ENCODE peak calls at places on chromosomes 2 and 18, in five cellular contexts. N is SK-N-SH; S is CD8-positive, alpha-beta T cell; C is SJSA1; L is mesendoderm. X is an unnamed sample. For H3K4me1 and H3K27me3, the result is how much of the 10 kb centered on the place peaks cover.

GRCh38 chr2:186561467-186562208 is 28.2 kb upstream of the ITGAV start:
- DNase-seq in N (no peak), S (no peak), C (no peak), L (peak), X (no peak)

GRCh38 chr18:3342628-3343027 is 80.7 kb downstream of the MYL12B start:
- DNase-seq in N (no peak), S (no peak), C (no peak), L (no peak), X (no peak)

GRCh38 chr2:187847245-187848208 is 293.3 kb upstream of the TFPI start:
- DNase-seq in N (no peak), S (no peak), C (no peak), L (no peak), X (no peak)

GRCh38 chr2:10989151-10989550 is 77.4 kb downstream of the KCNF1 start:
- DNase-seq in N (no peak), S (no peak), C (no peak), L (no peak), X (no peak)

GRCh38 chr2:200466703-200467418 is 43.0 kb downstream of the KCTD18 start:
- DNase-seq in N (no peak), S (no peak), C (no peak), L (no peak), X (no peak)

GRCh38 chr2:147525724-147526489 is 318.9 kb upstream of the ACVR2A start:
- DNase-seq in N (no peak), S (no peak), C (no peak), L (no peak), X (no peak)

GRCh38 chr2:161237397-161238263 is 70.6 kb upstream of the PSMD14 start:
- DNase-seq in N (peak), S (peak), C (peak), L (peak), X (peak)

GRCh38 chr2:111066062-111066593 is 54.6 kb upstream of the BCL2L11 start:
- DNase-seq in N (no peak), S (no peak), C (no peak), L (no peak), X (no peak)

GRCh38 chr2:47092465-47092864 is 62.6 kb downstream of the STPG4 start:
- DNase-seq in N (no peak), S (no peak), C (no peak), L (no peak), X (no peak)

GRCh38 chr2:85772019-85772745 is 18.4 kb downstream of the ATOH8 start:
- DNase-seq in N (peak), S (no peak), C (peak), L (peak), X (peak)

GRCh38 chr2:157325786-157326185 is at the start of gene ERMN:
- DNase-seq in N (no peak), S (no peak), C (no peak), L (peak), X (no peak)

DNA sequence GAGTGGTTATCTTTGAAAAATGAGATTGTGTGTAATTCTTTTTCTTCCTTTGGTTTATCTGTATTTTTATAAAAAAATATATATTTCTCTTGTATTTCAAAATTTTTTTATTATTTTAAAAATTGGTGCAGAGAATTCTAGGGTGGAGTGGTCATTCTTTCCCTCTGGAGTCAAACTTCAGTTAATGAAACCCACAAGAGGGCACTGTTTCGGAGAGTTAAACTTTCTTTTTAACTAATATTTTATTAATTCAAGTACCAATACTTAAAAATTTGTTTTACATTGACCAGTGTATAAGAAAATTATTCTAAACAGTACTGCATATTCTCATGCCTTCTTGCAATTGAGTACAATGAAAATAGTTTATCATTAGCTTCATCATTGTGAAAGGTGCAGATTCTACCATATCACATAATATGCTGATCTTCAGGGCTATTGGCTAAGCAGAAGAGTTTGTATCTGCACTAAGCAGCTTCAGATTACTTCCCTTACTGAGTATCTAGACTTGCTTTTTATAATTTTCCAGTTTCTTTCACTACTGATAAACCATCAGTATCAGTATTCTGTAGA is 50.1 kb downstream of the HS1BP3 start:
- DNase-seq in N (no peak), S (no peak), C (no peak), L (no peak), X (no peak)
- H3K4me1 ChIP-seq in N (under half), S (under half), C (under half), L (under half), X (under half)

DNA sequence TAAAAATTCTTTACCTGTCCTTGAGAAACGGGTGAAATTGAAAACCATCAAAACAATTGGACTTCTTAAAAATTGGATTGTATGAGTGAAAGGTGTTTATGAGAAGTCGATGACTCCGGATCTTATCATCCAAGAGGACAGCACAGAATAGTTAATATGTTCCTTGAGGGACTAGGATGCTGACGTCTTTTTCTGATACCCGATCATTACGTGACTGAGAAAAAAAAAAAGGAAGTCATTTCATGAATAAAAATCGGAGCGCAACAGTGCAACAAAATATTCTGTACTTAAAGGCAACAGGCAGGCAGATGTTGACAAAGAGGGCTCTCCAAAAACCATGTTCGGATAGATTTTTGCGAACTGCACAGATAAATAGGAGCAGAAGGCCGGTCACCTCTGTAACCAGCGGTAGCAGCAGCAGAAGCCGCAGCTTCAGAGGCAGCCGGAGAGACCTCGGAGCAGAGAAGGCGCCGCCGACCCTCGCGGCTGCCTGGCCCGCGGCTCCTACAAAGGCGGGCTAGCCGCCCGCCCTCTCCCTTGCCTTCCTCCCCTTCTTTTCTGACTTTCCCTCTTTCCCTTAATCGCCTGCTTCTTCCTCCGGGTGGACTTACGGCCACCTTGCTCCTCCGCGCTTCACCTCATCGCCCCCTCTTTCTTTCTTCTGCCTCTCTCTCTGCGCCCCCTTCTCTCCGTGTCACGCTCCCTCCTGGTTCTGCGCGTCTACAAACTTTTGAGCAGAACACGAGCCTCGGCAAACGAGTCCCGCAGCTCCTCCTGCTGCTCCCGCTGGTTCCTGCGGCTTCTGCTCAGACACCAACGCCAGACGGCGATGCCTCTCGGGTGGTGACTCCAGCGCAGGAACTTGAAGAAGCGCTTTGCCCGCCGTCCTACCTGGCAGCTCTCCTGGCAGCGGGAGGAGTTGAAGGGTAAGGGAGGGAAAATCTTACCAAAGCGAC is at the start of gene ADCYAP1:
- DNase-seq in N (peak), S (no peak), C (no peak), L (peak), X (no peak)
- H3K4me3 ChIP-seq in N (no peak), S (no peak), C (no peak), L (no peak), X (no peak)

GRCh38 chr2:23482188-23482587 is 97.2 kb downstream of the KLHL29 start:
- DNase-seq in N (no peak), S (no peak), C (no peak), L (no peak), X (no peak)
- H3K27me3 ChIP-seq in N (under half), S (under half), C (under half), L (under half), X (under half)

GRCh38 chr2:55003706-55004639 is 46.3 kb downstream of the RTN4 start:
- DNase-seq in N (no peak), S (no peak), C (no peak), L (no peak), X (no peak)

GRCh38 chr2:54995553-54995952 is 54.7 kb downstream of the RTN4 start:
- DNase-seq in N (no peak), S (no peak), C (no peak), L (no peak), X (no peak)

GRCh38 chr2:55000335-55000734 is 49.9 kb downstream of the RTN4 start:
- DNase-seq in N (no peak), S (no peak), C (no peak), L (no peak), X (no peak)

GRCh38 chr2:54997826-54998225 is 52.4 kb downstream of the RTN4 start:
- DNase-seq in N (no peak), S (no peak), C (no peak), L (no peak), X (no peak)

GRCh38 chr2:54999182-54999581 is 51.1 kb downstream of the RTN4 start:
- DNase-seq in N (no peak), S (no peak), C (no peak), L (no peak), X (no peak)
- H3K4me1 ChIP-seq in N (under half), S (under half), C (under half), L (under half), X (half or more)

GRCh38 chr2:172211507-172211906 is 108.8 kb upstream of the DLX2 start:
- DNase-seq in N (no peak), S (no peak), C (no peak), L (no peak), X (no peak)
- H3K4me3 ChIP-seq in N (no peak), S (no peak), C (no peak), L (no peak), X (no peak)

DNA sequence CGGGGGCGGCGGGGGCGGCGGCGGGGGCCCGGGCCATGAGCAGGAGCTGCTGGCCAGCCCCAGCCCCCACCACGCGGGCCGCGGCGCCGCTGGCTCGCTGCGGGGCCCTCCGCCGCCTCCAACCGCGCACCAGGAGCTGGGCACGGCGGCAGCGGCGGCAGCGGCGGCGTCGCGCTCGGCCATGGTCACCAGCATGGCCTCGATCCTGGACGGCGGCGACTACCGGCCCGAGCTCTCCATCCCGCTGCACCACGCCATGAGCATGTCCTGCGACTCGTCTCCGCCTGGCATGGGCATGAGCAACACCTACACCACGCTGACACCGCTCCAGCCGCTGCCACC is 648 bp downstream of the ONECUT2 start:
- DNase-seq in N (peak), S (no peak), C (no peak), L (no peak), X (no peak)
- H3K27me3 ChIP-seq in N (under half), S (under half), C (half or more), L (half or more), X (under half)

GRCh38 chr2:100548771-100549170 is 14.0 kb upstream of the PDCL3 start:
- DNase-seq in N (no peak), S (no peak), C (no peak), L (no peak), X (no peak)
- H3K4me1 ChIP-seq in N (under half), S (under half), C (under half), L (under half), X (under half)

GRCh38 chr2:222296911-222297599 is 1.7 kb downstream of the PAX3 start:
- DNase-seq in N (no peak), S (no peak), C (no peak), L (no peak), X (no peak)

GRCh38 chr2:222298000-222298310 is 843 bp downstream of the PAX3 start:
- DNase-seq in N (no peak), S (no peak), C (no peak), L (no peak), X (no peak)

GRCh38 chr2:222299926-222300724 is 1.3 kb upstream of the PAX3 start:
- DNase-seq in N (no peak), S (no peak), C (no peak), L (no peak), X (no peak)

GRCh38 chr2:222297600-222297935 is 1.2 kb downstream of the PAX3 start:
- DNase-seq in N (no peak), S (no peak), C (no peak), L (no peak), X (no peak)

DNA sequence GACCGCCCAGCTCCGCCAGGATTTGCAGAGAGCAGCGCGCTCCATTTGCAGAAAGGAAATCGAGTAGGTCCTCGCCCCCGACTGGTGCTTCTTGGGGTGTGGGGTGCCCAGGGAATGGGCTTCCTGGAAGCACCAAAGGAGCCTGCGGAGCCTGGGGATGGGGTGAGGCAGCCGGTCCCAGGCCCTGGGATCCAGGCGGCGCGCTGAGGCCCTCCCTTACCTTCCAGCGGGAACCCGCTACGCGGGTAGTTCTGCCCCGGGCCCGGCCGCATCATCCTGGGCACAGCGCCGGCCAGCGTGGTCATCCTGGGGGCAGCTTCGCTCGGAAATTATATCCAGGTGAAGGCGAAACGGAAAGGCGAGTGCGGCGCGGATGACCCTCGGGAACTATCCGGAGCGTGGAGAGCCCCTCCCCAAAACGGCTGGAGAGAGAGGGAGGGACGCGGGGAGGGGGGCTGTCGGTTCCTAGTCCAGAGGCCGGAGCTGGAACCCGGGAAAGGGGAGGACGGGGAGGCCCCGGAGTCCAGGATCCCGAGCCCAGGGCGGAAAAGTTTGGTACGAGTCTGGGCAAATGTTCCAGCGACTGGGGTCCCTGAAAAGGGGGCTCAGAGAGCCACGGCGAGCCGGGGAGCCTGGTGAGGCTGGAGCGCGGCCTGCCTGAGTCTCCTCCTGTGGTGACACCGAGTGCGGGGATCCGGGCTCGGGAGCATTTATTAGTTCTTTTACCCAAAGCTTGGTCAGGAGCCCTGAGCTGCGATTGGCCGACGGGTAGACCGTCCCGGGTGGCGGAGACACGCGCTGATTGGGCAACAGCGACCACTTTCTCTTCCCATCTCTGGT is at the start of gene PAX3:
- DNase-seq in N (peak), S (no peak), C (no peak), L (no peak), X (no peak)
- H3K4me3 ChIP-seq in N (peak), S (no peak), C (no peak), L (no peak), X (peak)

GRCh38 chr2:150425121-150425559 is 62.3 kb downstream of the RND3 start:
- DNase-seq in N (no peak), S (no peak), C (no peak), L (peak), X (no peak)

GRCh38 chr2:150426315-150426714 is 61.2 kb downstream of the RND3 start:
- DNase-seq in N (no peak), S (no peak), C (no peak), L (no peak), X (no peak)

GRCh38 chr2:150426724-150427123 is 60.7 kb downstream of the RND3 start:
- DNase-seq in N (no peak), S (no peak), C (no peak), L (peak), X (no peak)

GRCh38 chr2:150421252-150421651 is 66.2 kb downstream of the RND3 start:
- DNase-seq in N (no peak), S (no peak), C (no peak), L (no peak), X (no peak)

GRCh38 chr2:150424361-150424760 is 63.1 kb downstream of the RND3 start:
- DNase-seq in N (no peak), S (no peak), C (no peak), L (peak), X (no peak)
- H3K27me3 ChIP-seq in N (under half), S (under half), C (under half), L (under half), X (under half)

GRCh38 chr2:28361991-28362710 is 30.5 kb upstream of the FOSL2 start:
- DNase-seq in N (no peak), S (no peak), C (no peak), L (no peak), X (no peak)
- H3K4me1 ChIP-seq in N (under half), S (half or more), C (under half), L (under half), X (under half)

X was measured in tibial artery.